ENCODE peak calls at places on chromosomes 7 and 10, in nine cellular contexts. One of them, this sample, is unnamed.

GRCh38 chr7:1310936-1311335 is 78.3 kb downstream of the UNCX start:
- DNase-seq in fibroblast of lung: no peak
- DNase-seq in psoas muscle: peak
- DNase-seq in cardiac fibroblast: no peak
- DNase-seq in HL-60: no peak
- DNase-seq in epithelial cell of esophagus: no peak
- DNase-seq in stomach: no peak
- DNase-seq in neural progenitor cell: no peak
- DNase-seq in fibroblast of pulmonary artery: no peak
- DNase-seq in this sample: no peak

GRCh38 chr7:27214587-27214950 is 14.7 kb upstream of the HOXA13 start:
- DNase-seq in fibroblast of lung: no peak
- DNase-seq in psoas muscle: no peak
- DNase-seq in cardiac fibroblast: no peak
- DNase-seq in HL-60: no peak
- DNase-seq in epithelial cell of esophagus: no peak
- DNase-seq in stomach: no peak
- DNase-seq in neural progenitor cell: no peak
- DNase-seq in fibroblast of pulmonary artery: no peak
- DNase-seq in this sample: no peak

GRCh38 chr10:45000138-45000763 is 472 bp upstream of the ZNF22 start:
- DNase-seq in fibroblast of lung: peak
- DNase-seq in psoas muscle: peak
- DNase-seq in cardiac fibroblast: peak
- DNase-seq in HL-60: no peak
- DNase-seq in epithelial cell of esophagus: no peak
- DNase-seq in stomach: no peak
- DNase-seq in neural progenitor cell: no peak
- DNase-seq in fibroblast of pulmonary artery: peak
- DNase-seq in this sample: peak

GRCh38 chr10:110498087-110498981 is 627 bp downstream of the DUSP5 start:
- DNase-seq in fibroblast of lung: peak
- DNase-seq in psoas muscle: peak
- DNase-seq in cardiac fibroblast: peak
- DNase-seq in HL-60: no peak
- DNase-seq in epithelial cell of esophagus: peak
- DNase-seq in stomach: peak
- DNase-seq in neural progenitor cell: peak
- DNase-seq in fibroblast of pulmonary artery: peak
- DNase-seq in this sample: peak

GRCh38 chr7:36400023-36400422 is 10.4 kb downstream of the ANLN start:
- DNase-seq in fibroblast of lung: no peak
- DNase-seq in psoas muscle: no peak
- DNase-seq in cardiac fibroblast: peak
- DNase-seq in HL-60: no peak
- DNase-seq in epithelial cell of esophagus: no peak
- DNase-seq in stomach: no peak
- DNase-seq in neural progenitor cell: no peak
- DNase-seq in fibroblast of pulmonary artery: no peak
- DNase-seq in this sample: peak

GRCh38 chr7:39539816-39540215 is 26.4 kb upstream of the YAE1 start:
- DNase-seq in fibroblast of lung: no peak
- DNase-seq in psoas muscle: no peak
- DNase-seq in cardiac fibroblast: no peak
- DNase-seq in HL-60: no peak
- DNase-seq in epithelial cell of esophagus: no peak
- DNase-seq in stomach: no peak
- DNase-seq in neural progenitor cell: peak
- DNase-seq in fibroblast of pulmonary artery: no peak
- DNase-seq in this sample: no peak

GRCh38 chr7:68321076-68321639 is 1277.1 kb upstream of the AUTS2 start:
- DNase-seq in fibroblast of lung: no peak
- DNase-seq in psoas muscle: peak
- DNase-seq in cardiac fibroblast: no peak
- DNase-seq in HL-60: no peak
- DNase-seq in epithelial cell of esophagus: peak
- DNase-seq in stomach: peak
- DNase-seq in neural progenitor cell: peak
- DNase-seq in fibroblast of pulmonary artery: no peak
- DNase-seq in this sample: no peak

GRCh38 chr7:91636129-91636724 is 244.3 kb downstream of the MTERF1 start:
- DNase-seq in fibroblast of lung: peak
- DNase-seq in psoas muscle: no peak
- DNase-seq in cardiac fibroblast: peak
- DNase-seq in HL-60: peak
- DNase-seq in epithelial cell of esophagus: peak
- DNase-seq in stomach: no peak
- DNase-seq in neural progenitor cell: peak
- DNase-seq in fibroblast of pulmonary artery: peak
- DNase-seq in this sample: no peak

GRCh38 chr10:100637785-100638184 is 102.0 kb downstream of the HIF1AN start:
- DNase-seq in fibroblast of lung: no peak
- DNase-seq in psoas muscle: no peak
- DNase-seq in cardiac fibroblast: no peak
- DNase-seq in HL-60: no peak
- DNase-seq in epithelial cell of esophagus: no peak
- DNase-seq in stomach: no peak
- DNase-seq in neural progenitor cell: peak
- DNase-seq in fibroblast of pulmonary artery: no peak
- DNase-seq in this sample: no peak

GRCh38 chr10:132899054-132899750 is 43.2 kb downstream of the CFAP46 start:
- DNase-seq in fibroblast of lung: no peak
- DNase-seq in psoas muscle: peak
- DNase-seq in cardiac fibroblast: no peak
- DNase-seq in HL-60: no peak
- DNase-seq in epithelial cell of esophagus: no peak
- DNase-seq in stomach: no peak
- DNase-seq in neural progenitor cell: no peak
- DNase-seq in fibroblast of pulmonary artery: no peak
- DNase-seq in this sample: no peak

GRCh38 chr7:54888067-54888735 is 129.2 kb upstream of the SEC61G start:
- DNase-seq in fibroblast of lung: no peak
- DNase-seq in psoas muscle: peak
- DNase-seq in cardiac fibroblast: peak
- DNase-seq in HL-60: no peak
- DNase-seq in epithelial cell of esophagus: no peak
- DNase-seq in stomach: no peak
- DNase-seq in neural progenitor cell: peak
- DNase-seq in fibroblast of pulmonary artery: no peak
- DNase-seq in this sample: peak

GRCh38 chr10:42991442-42992098 is 85.3 kb upstream of the RET start:
- DNase-seq in fibroblast of lung: no peak
- DNase-seq in psoas muscle: no peak
- DNase-seq in cardiac fibroblast: no peak
- DNase-seq in HL-60: no peak
- DNase-seq in epithelial cell of esophagus: no peak
- DNase-seq in stomach: no peak
- DNase-seq in neural progenitor cell: no peak
- DNase-seq in fibroblast of pulmonary artery: no peak
- DNase-seq in this sample: no peak

GRCh38 chr7:90552521-90552920 is 43.6 kb upstream of the CDK14 start:
- DNase-seq in fibroblast of lung: peak
- DNase-seq in psoas muscle: no peak
- DNase-seq in cardiac fibroblast: peak
- DNase-seq in HL-60: no peak
- DNase-seq in epithelial cell of esophagus: peak
- DNase-seq in stomach: no peak
- DNase-seq in neural progenitor cell: no peak
- DNase-seq in fibroblast of pulmonary artery: peak
- DNase-seq in this sample: no peak
- TF ChIP-seq CTCF in fibroblast of lung: no peak
- TF ChIP-seq CTCF in psoas muscle: peak
- TF ChIP-seq CTCF in cardiac fibroblast: peak
- TF ChIP-seq CTCF in HL-60: no peak
- TF ChIP-seq CTCF in epithelial cell of esophagus: no peak
- TF ChIP-seq CTCF in stomach: no peak
- TF ChIP-seq CTCF in neural progenitor cell: no peak
- TF ChIP-seq CTCF in fibroblast of pulmonary artery: peak
- TF ChIP-seq CTCF in this sample: no peak

GRCh38 chr7:64904008-64904407 is 935 bp downstream of the ZNF273 start:
- DNase-seq in fibroblast of lung: no peak
- DNase-seq in psoas muscle: no peak
- DNase-seq in cardiac fibroblast: no peak
- DNase-seq in HL-60: no peak
- DNase-seq in epithelial cell of esophagus: no peak
- DNase-seq in stomach: no peak
- DNase-seq in neural progenitor cell: no peak
- DNase-seq in fibroblast of pulmonary artery: no peak
- DNase-seq in this sample: no peak
- H3K4me3 ChIP-seq in fibroblast of lung: peak
- H3K4me3 ChIP-seq in psoas muscle: peak
- H3K4me3 ChIP-seq in cardiac fibroblast: no peak
- H3K4me3 ChIP-seq in HL-60: peak
- H3K4me3 ChIP-seq in epithelial cell of esophagus: peak
- H3K4me3 ChIP-seq in stomach: peak
- H3K4me3 ChIP-seq in neural progenitor cell: peak
- H3K4me3 ChIP-seq in fibroblast of pulmonary artery: peak
- H3K4me3 ChIP-seq in this sample: peak

GRCh38 chr7:116598278-116598677 is 73.4 kb downstream of the CAV1 start:
- DNase-seq in fibroblast of lung: no peak
- DNase-seq in psoas muscle: no peak
- DNase-seq in cardiac fibroblast: no peak
- DNase-seq in HL-60: no peak
- DNase-seq in epithelial cell of esophagus: no peak
- DNase-seq in stomach: no peak
- DNase-seq in neural progenitor cell: peak
- DNase-seq in fibroblast of pulmonary artery: no peak
- DNase-seq in this sample: peak
- TF ChIP-seq CTCF in fibroblast of lung: peak
- TF ChIP-seq CTCF in psoas muscle: peak
- TF ChIP-seq CTCF in cardiac fibroblast: peak
- TF ChIP-seq CTCF in HL-60: no peak
- TF ChIP-seq CTCF in epithelial cell of esophagus: peak
- TF ChIP-seq CTCF in stomach: no peak
- TF ChIP-seq CTCF in neural progenitor cell: peak
- TF ChIP-seq CTCF in fibroblast of pulmonary artery: peak
- TF ChIP-seq CTCF in this sample: peak

DNA sequence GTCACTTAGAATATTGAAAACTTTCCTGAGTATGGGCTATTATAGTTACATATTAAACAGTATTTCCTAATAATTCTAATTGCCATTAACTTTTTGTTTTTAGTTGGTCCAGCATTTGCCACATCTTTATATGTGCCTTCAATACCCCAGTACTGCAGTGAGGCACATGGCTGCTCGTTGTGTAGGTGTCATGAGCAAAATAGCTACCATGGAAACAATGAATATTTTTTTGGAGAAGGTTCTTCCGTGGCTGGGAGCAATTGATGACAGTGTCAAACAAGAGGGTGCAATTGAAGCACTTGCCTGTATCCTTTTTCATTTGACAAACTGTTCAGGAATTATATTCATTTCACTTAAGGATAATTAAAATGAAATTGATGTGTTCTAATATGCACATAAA is 72.7 kb downstream of the BTAF1 start:
- DNase-seq in fibroblast of lung: no peak
- DNase-seq in psoas muscle: no peak
- DNase-seq in cardiac fibroblast: no peak
- DNase-seq in HL-60: no peak
- DNase-seq in epithelial cell of esophagus: no peak
- DNase-seq in stomach: no peak
- DNase-seq in neural progenitor cell: no peak
- DNase-seq in fibroblast of pulmonary artery: no peak
- DNase-seq in this sample: no peak
- H3K4me3 ChIP-seq in fibroblast of lung: no peak
- H3K4me3 ChIP-seq in psoas muscle: no peak
- H3K4me3 ChIP-seq in cardiac fibroblast: no peak
- H3K4me3 ChIP-seq in HL-60: no peak
- H3K4me3 ChIP-seq in epithelial cell of esophagus: no peak
- H3K4me3 ChIP-seq in stomach: no peak
- H3K4me3 ChIP-seq in neural progenitor cell: no peak
- H3K4me3 ChIP-seq in fibroblast of pulmonary artery: no peak
- H3K4me3 ChIP-seq in this sample: no peak

GRCh38 chr7:45579386-45579785 is 5.2 kb downstream of the ADCY1 start:
- DNase-seq in fibroblast of lung: no peak
- DNase-seq in psoas muscle: no peak
- DNase-seq in cardiac fibroblast: no peak
- DNase-seq in HL-60: no peak
- DNase-seq in epithelial cell of esophagus: no peak
- DNase-seq in stomach: no peak
- DNase-seq in neural progenitor cell: no peak
- DNase-seq in fibroblast of pulmonary artery: no peak
- DNase-seq in this sample: no peak

GRCh38 chr7:45581271-45581780 is 7.2 kb downstream of the ADCY1 start:
- DNase-seq in fibroblast of lung: no peak
- DNase-seq in psoas muscle: no peak
- DNase-seq in cardiac fibroblast: no peak
- DNase-seq in HL-60: no peak
- DNase-seq in epithelial cell of esophagus: no peak
- DNase-seq in stomach: peak
- DNase-seq in neural progenitor cell: no peak
- DNase-seq in fibroblast of pulmonary artery: no peak
- DNase-seq in this sample: no peak

GRCh38 chr7:45578467-45578866 is 4.3 kb downstream of the ADCY1 start:
- DNase-seq in fibroblast of lung: no peak
- DNase-seq in psoas muscle: no peak
- DNase-seq in cardiac fibroblast: no peak
- DNase-seq in HL-60: no peak
- DNase-seq in epithelial cell of esophagus: no peak
- DNase-seq in stomach: no peak
- DNase-seq in neural progenitor cell: no peak
- DNase-seq in fibroblast of pulmonary artery: no peak
- DNase-seq in this sample: no peak

GRCh38 chr7:45582136-45582742 is 8.1 kb downstream of the ADCY1 start:
- DNase-seq in fibroblast of lung: no peak
- DNase-seq in psoas muscle: no peak
- DNase-seq in cardiac fibroblast: no peak
- DNase-seq in HL-60: no peak
- DNase-seq in epithelial cell of esophagus: no peak
- DNase-seq in stomach: peak
- DNase-seq in neural progenitor cell: peak
- DNase-seq in fibroblast of pulmonary artery: no peak
- DNase-seq in this sample: no peak

GRCh38 chr7:45580053-45580872 is 6.1 kb downstream of the ADCY1 start:
- DNase-seq in fibroblast of lung: no peak
- DNase-seq in psoas muscle: no peak
- DNase-seq in cardiac fibroblast: no peak
- DNase-seq in HL-60: no peak
- DNase-seq in epithelial cell of esophagus: no peak
- DNase-seq in stomach: peak
- DNase-seq in neural progenitor cell: peak
- DNase-seq in fibroblast of pulmonary artery: no peak
- DNase-seq in this sample: no peak
- TF ChIP-seq CTCF in fibroblast of lung: peak
- TF ChIP-seq CTCF in psoas muscle: no peak
- TF ChIP-seq CTCF in cardiac fibroblast: peak
- TF ChIP-seq CTCF in HL-60: no peak
- TF ChIP-seq CTCF in epithelial cell of esophagus: no peak
- TF ChIP-seq CTCF in stomach: no peak
- TF ChIP-seq CTCF in neural progenitor cell: peak
- TF ChIP-seq CTCF in fibroblast of pulmonary artery: peak
- TF ChIP-seq CTCF in this sample: peak

GRCh38 chr7:116101709-116102108 is 71.1 kb upstream of the TFEC start:
- DNase-seq in fibroblast of lung: peak
- DNase-seq in psoas muscle: no peak
- DNase-seq in cardiac fibroblast: peak
- DNase-seq in HL-60: no peak
- DNase-seq in epithelial cell of esophagus: peak
- DNase-seq in stomach: no peak
- DNase-seq in neural progenitor cell: no peak
- DNase-seq in fibroblast of pulmonary artery: peak
- DNase-seq in this sample: peak
- H3K4me3 ChIP-seq in fibroblast of lung: no peak
- H3K4me3 ChIP-seq in psoas muscle: no peak
- H3K4me3 ChIP-seq in cardiac fibroblast: no peak
- H3K4me3 ChIP-seq in HL-60: no peak
- H3K4me3 ChIP-seq in epithelial cell of esophagus: no peak
- H3K4me3 ChIP-seq in stomach: no peak
- H3K4me3 ChIP-seq in neural progenitor cell: no peak
- H3K4me3 ChIP-seq in fibroblast of pulmonary artery: no peak
- H3K4me3 ChIP-seq in this sample: no peak

This sample was measured in foreskin fibroblast.